ENCODE peak calls at places on chromosomes 12 and 14, in six cellular contexts. Q is HCT116, R is SK-N-MC, E is esophagus muscularis mucosa, N is GM12892, P is breast epithelium. K is an unnamed sample.

GRCh38 chr12:47808574-47809380 is 10.9 kb downstream of the HDAC7 start:
- DNase-seq in Q (no peak), E (no peak), R (no peak), P (no peak), N (no peak), K (no peak)

GRCh38 chr12:54251667-54252284 is 28.1 kb downstream of the CBX5 start:
- DNase-seq in P (no peak), Q (peak), R (no peak), E (no peak), N (no peak), K (peak)

GRCh38 chr12:132606466-132606865 is 3.9 kb downstream of the LRCOL1 start:
- DNase-seq in N (no peak), P (no peak), E (no peak), R (no peak), Q (no peak), K (no peak)

GRCh38 chr14:61663312-61663974 is 31.9 kb upstream of the HIF1A start:
- DNase-seq in N (no peak), R (no peak), E (peak), P (no peak), Q (no peak), K (no peak)

GRCh38 chr12:123655420-123655819 is 15.5 kb upstream of the TCTN2 start:
- DNase-seq in P (no peak), R (no peak), Q (no peak), N (no peak), E (no peak), K (peak)

GRCh38 chr14:68796418-68797101 is 3.7 kb upstream of the ZFP36L1 start:
- DNase-seq in P (no peak), N (no peak), R (no peak), E (peak), Q (no peak), K (no peak)

GRCh38 chr12:25557830-25558436 is 4.8 kb upstream of the LMNTD1 start:
- DNase-seq in Q (peak), R (peak), P (no peak), N (no peak), E (no peak), K (no peak)

GRCh38 chr12:119864591-119864990 is 12.5 kb downstream of the CIT start:
- DNase-seq in N (no peak), P (no peak), Q (no peak), R (no peak), E (no peak), K (no peak)

GRCh38 chr12:117333331-117334000 is 28.0 kb downstream of the NOS1 start:
- DNase-seq in Q (no peak), E (no peak), P (no peak), R (no peak), N (no peak), K (no peak)

GRCh38 chr14:72549848-72550247 is 344.1 kb downstream of the DPF3 start:
- DNase-seq in R (no peak), Q (no peak), E (no peak), P (no peak), N (no peak), K (no peak)

GRCh38 chr14:88463318-88463717 is 77.9 kb downstream of the SPATA7 start:
- DNase-seq in N (no peak), R (no peak), E (peak), P (no peak), Q (peak), K (no peak)

GRCh38 chr14:37844614-37845013 is 249.2 kb downstream of the TTC6 start:
- DNase-seq in E (no peak), Q (no peak), P (no peak), N (no peak), R (no peak), K (no peak)

GRCh38 chr14:25833341-25834121 is 764.3 kb downstream of the NOVA1 start:
- DNase-seq in Q (no peak), R (no peak), P (peak), N (no peak), E (no peak), K (no peak)

GRCh38 chr14:23066855-23067744 is 9.8 kb upstream of the CDH24 start:
- DNase-seq in P (no peak), E (no peak), N (no peak), Q (no peak), R (no peak), K (no peak)

GRCh38 chr12:108839011-108839889 is 18.1 kb downstream of the SSH1 start:
- DNase-seq in Q (no peak), E (peak), P (peak), N (no peak), R (no peak), K (no peak)

GRCh38 chr14:45041641-45042040 is 42.3 kb upstream of the PRPF39 start:
- DNase-seq in N (no peak), R (no peak), Q (no peak), E (no peak), P (no peak), K (no peak)

GRCh38 chr12:99444859-99445316 is 202.7 kb upstream of the GARIN6 start:
- DNase-seq in R (no peak), P (no peak), Q (no peak), N (no peak), E (no peak), K (no peak)

GRCh38 chr14:43184540-43184939 is 1322.5 kb downstream of the FSCB start:
- DNase-seq in E (no peak), Q (no peak), R (no peak), P (no peak), N (no peak), K (no peak)

GRCh38 chr14:54450535-54450934 is 9.4 kb upstream of the CNIH1 start:
- DNase-seq in N (peak), R (no peak), Q (no peak), P (no peak), E (no peak), K (no peak)

GRCh38 chr14:52900731-52901130 is 50.1 kb downstream of the FERMT2 start:
- DNase-seq in R (no peak), P (no peak), N (no peak), Q (no peak), E (no peak), K (no peak)

GRCh38 chr12:12508612-12509011 is 54.1 kb downstream of the DUSP16 start:
- DNase-seq in E (no peak), P (no peak), N (no peak), R (no peak), Q (no peak), K (no peak)

GRCh38 chr12:65430571-65431306 is 152.3 kb downstream of the MSRB3 start:
- DNase-seq in R (peak), P (no peak), N (no peak), E (no peak), Q (peak), K (no peak)

GRCh38 chr12:114986178-114986714 is 302.3 kb upstream of the TBX3 start:
- DNase-seq in R (no peak), Q (no peak), E (no peak), P (no peak), N (no peak), K (no peak)

GRCh38 chr12:108338915-108339657 is at the start of gene CMKLR1:
- DNase-seq in R (no peak), E (peak), P (peak), Q (no peak), N (no peak), K (no peak)

GRCh38 chr14:76877871-76878270 is 51.7 kb downstream of the LRRC74A start:
- DNase-seq in R (no peak), Q (no peak), N (no peak), E (no peak), P (no peak), K (no peak)

GRCh38 chr14:101991336-101991735 is 27.0 kb downstream of the DYNC1H1 start:
- DNase-seq in R (no peak), N (no peak), Q (no peak), E (no peak), P (no peak), K (no peak)

GRCh38 chr12:12745576-12746211 is 28.5 kb downstream of the CDKN1B start:
- DNase-seq in N (no peak), Q (no peak), P (no peak), R (no peak), E (no peak), K (no peak)

GRCh38 chr14:91511014-91511466 is 930 bp upstream of the PPP4R3A start:
- DNase-seq in R (peak), Q (peak), N (no peak), E (no peak), P (no peak), K (no peak)

GRCh38 chr14:77682158-77682553 is 25.7 kb downstream of the ALKBH1 start:
- DNase-seq in N (no peak), Q (no peak), R (no peak), P (no peak), E (no peak), K (no peak)

GRCh38 chr12:57740656-57741412 is 2.3 kb upstream of the AGAP2 start:
- DNase-seq in P (no peak), E (no peak), Q (no peak), R (no peak), N (peak), K (peak)

GRCh38 chr14:99603471-99603933 is 505 bp downstream of the CCDC85C start:
- DNase-seq in R (no peak), Q (no peak), N (no peak), E (no peak), P (no peak), K (no peak)

GRCh38 chr14:99606359-99606758 is 2.4 kb upstream of the CCDC85C start:
- DNase-seq in Q (no peak), N (no peak), E (no peak), R (no peak), P (no peak), K (no peak)

GRCh38 chr14:99603965-99604765 is at the start of gene CCDC85C:
- DNase-seq in Q (peak), E (peak), P (peak), N (peak), R (peak), K (peak)

GRCh38 chr14:99604766-99605298 is 825 bp upstream of the CCDC85C start:
- DNase-seq in P (no peak), E (no peak), N (peak), Q (no peak), R (no peak), K (no peak)

GRCh38 chr14:99605299-99605961 is 1.4 kb upstream of the CCDC85C start:
- DNase-seq in Q (peak), P (peak), N (peak), R (no peak), E (peak), K (peak)
- TF ChIP-seq POLR2AphosphoS5 in Q (no peak), P (no peak), N (no peak), R (no peak), E (peak), K (no peak)

GRCh38 chr12:122089080-122089479 is 10.5 kb downstream of the MLXIP start:
- DNase-seq in Q (no peak), R (no peak), P (no peak), N (no peak), E (no peak), K (no peak)

GRCh38 chr12:122088181-122088810 is 9.7 kb downstream of the MLXIP start:
- DNase-seq in Q (no peak), E (no peak), P (peak), R (no peak), N (no peak), K (no peak)

GRCh38 chr12:122093098-122093883 is 14.7 kb downstream of the MLXIP start:
- DNase-seq in R (no peak), E (no peak), P (no peak), Q (no peak), N (no peak), K (no peak)

GRCh38 chr12:122087431-122088180 is 9.1 kb downstream of the MLXIP start:
- DNase-seq in R (no peak), P (no peak), N (no peak), E (no peak), Q (no peak), K (no peak)

DNA sequence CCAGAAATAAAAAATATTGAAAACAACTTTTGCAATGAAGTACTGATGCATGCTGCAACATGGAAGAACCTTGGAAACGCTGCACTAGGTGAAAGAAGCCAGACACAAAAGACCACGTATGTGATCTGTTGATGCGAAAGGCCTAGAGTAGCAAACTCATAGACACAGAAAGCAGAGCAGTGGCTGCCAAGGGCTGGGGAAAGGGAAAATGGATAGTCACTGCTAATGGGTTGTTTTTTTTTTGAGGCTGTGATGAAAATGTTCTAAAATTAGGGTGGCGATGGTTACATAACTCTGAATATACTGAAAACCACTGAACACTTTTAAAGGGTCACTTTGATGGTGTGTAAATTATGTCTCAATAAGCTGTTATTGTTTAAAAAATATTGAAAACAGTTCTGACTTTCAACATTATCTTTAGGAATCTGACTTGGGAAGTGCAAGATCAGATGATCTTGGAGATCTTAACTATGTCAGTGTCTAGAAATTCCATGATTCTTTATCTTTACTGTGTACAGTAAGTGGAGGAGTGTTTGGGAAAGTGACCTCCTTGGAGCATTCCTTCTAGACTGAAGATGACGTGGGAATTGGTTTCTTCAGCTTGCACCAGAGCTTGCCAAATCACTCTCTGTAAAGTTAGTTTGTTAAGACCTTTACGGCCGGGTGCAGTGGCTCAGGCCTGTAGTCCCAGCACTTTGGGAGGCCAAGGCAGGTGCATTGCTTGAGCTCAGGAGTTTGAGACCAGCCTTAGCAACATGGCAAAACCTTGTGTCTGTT is 12.4 kb downstream of the MLXIP start:
- DNase-seq in E (no peak), N (no peak), Q (no peak), P (no peak), R (no peak), K (no peak)
- TF ChIP-seq POLR2AphosphoS5 in E (peak), N (no peak), Q (no peak), P (no peak), R (no peak), K (no peak)

GRCh38 chr14:58427289-58428010 is at the start of the genes KIAA0586 and TIMM9:
- DNase-seq in P (peak), E (peak), Q (peak), R (peak), N (peak), K (peak)

GRCh38 chr14:58430156-58430555 is 2.6 kb downstream of the KIAA0586 start:
- DNase-seq in E (no peak), R (no peak), N (no peak), Q (no peak), P (no peak), K (no peak)

GRCh38 chr14:58428011-58428807 is 690 bp downstream of the KIAA0586 start:
- DNase-seq in N (no peak), P (no peak), Q (peak), R (peak), E (no peak), K (no peak)

GRCh38 chr14:58426819-58427288 is 477 bp downstream of the TIMM9 start:
- DNase-seq in Q (no peak), E (no peak), R (no peak), P (peak), N (peak), K (no peak)
- TF ChIP-seq POLR2AphosphoS5 in Q (peak), E (no peak), R (peak), P (peak), N (peak), K (peak)

DNA sequence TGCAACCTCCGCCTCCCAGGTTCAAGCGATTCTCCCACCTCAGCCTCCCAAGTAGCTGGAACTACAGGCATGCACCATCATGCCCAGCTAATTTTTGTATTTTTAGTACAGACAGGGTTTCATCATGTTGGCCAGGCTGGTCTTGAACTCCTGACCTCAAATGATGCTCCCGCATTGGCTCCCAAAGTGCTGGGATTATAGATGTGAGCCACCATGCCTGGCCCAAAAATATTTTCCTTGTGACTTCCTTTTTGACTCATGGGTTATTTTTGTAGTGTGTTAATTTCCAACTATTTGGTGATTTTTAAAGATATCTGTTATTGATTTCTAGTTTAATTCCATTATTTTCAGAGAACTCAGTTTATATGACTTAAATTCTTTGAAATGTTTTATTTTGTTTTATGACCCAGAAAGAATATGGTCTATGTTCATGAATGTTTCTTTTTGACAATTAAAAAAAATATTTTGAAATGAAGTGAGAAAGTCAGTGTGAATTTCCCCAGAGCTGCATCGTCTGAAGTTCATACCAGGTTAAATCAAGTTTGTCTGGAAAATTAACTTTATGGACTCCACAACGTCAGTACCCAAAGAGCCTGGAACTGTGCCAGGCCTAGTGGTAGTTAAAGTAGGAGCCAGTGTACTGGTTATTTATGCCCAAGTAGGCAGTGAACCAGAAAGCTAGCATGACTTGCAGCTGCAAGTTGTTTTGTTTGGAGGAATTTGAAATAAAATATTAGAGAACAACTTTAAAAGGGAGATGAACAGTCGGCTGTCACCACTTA is 2.8 kb upstream of the CDKL1 start:
- DNase-seq in Q (peak), E (no peak), P (no peak), N (no peak), R (no peak), K (no peak)
- TF ChIP-seq POLR2AphosphoS5 in Q (no peak), E (no peak), P (no peak), N (no peak), R (no peak), K (no peak)

GRCh38 chr14:95489163-95489887 is 27.1 kb downstream of the SYNE3 start:
- DNase-seq in N (no peak), Q (no peak), E (no peak), P (peak), R (no peak), K (no peak)
- TF ChIP-seq POLR2AphosphoS5 in N (no peak), Q (no peak), E (no peak), P (no peak), R (no peak), K (no peak)

DNA sequence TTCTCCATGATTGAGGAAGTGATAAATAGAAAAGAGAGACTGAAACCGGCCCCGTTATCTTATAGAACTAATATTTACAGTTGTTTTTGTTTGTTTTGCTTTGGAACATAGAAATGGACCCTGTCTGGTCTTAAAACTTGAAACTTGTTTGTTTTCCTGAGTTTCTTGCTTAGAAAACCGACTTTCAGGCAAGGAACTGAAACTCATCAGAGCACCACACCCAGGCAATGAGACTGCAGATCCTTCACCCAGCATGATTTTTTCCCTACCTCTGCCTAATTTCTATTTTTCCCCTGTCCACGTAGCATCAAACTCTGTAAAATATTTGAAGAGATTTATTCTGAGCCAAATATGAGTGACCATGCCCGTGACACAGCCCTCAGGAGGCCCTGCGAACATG is 10.6 kb upstream of the CLEC12A start:
- DNase-seq in E (no peak), R (no peak), Q (no peak), N (no peak), P (no peak), K (no peak)
- TF ChIP-seq POLR2AphosphoS5 in E (no peak), R (no peak), Q (no peak), N (no peak), P (no peak), K (no peak)

K was measured in GM12891.